ENCODE peak calls at places on chromosomes 4 and X, in six cellular contexts. L, M, S, O, A and Y are unnamed samples. For H3K9me3, the result is how much of the 10 kb centered on the place peaks cover.

GRCh38 chrX:109624641-109625311 is at the start of gene KCNE5:
- DNase-seq in L (peak), M (no peak), S (peak), O (peak), A (no peak), Y (peak)

GRCh38 chr4:129193357-129194100 is 97.6 kb downstream of the C4orf33 start:
- DNase-seq in L (no peak), M (no peak), S (no peak), O (no peak), A (no peak), Y (no peak)

GRCh38 chrX:1486749-1487361 is 34.1 kb upstream of the ASMTL start:
- DNase-seq in L (no peak), M (no peak), S (no peak), O (no peak), A (no peak), Y (no peak)

GRCh38 chrX:135346975-135347374 is 37.7 kb downstream of the ETDC start:
- DNase-seq in L (no peak), M (no peak), S (no peak), O (no peak), A (no peak), Y (no peak)

GRCh38 chr4:7842384-7843279 is 97.0 kb downstream of the AFAP1 start:
- DNase-seq in L (peak), M (peak), S (no peak), O (no peak), A (peak), Y (no peak)

GRCh38 chr4:29081230-29081955 is 1638.8 kb upstream of the PCDH7 start:
- DNase-seq in L (peak), M (peak), S (no peak), O (no peak), A (no peak), Y (no peak)

GRCh38 chrX:125765347-125765746 is 400.7 kb downstream of the DCAF12L2 start:
- DNase-seq in L (no peak), M (no peak), S (no peak), O (no peak), A (no peak), Y (no peak)

GRCh38 chrX:133677123-133678063 is 262.1 kb upstream of the GPC4 start:
- DNase-seq in L (no peak), M (no peak), S (no peak), O (no peak), A (no peak), Y (no peak)

GRCh38 chrX:136336623-136337022 is 35.9 kb downstream of the ADGRG4 start:
- DNase-seq in L (peak), M (no peak), S (no peak), O (no peak), A (no peak), Y (no peak)

GRCh38 chrX:19344207-19344534 is 444 bp downstream of the PDHA1 start:
- DNase-seq in L (no peak), M (no peak), S (no peak), O (no peak), A (no peak), Y (no peak)

GRCh38 chr4:117326091-117326490 is 240.7 kb upstream of the TRAM1L1 start:
- DNase-seq in L (peak), M (no peak), S (no peak), O (no peak), A (no peak), Y (no peak)

GRCh38 chr4:151409470-151410313 is 716 bp downstream of the FHIP1A start:
- DNase-seq in L (peak), M (no peak), S (peak), O (peak), A (peak), Y (peak)

GRCh38 chrX:11386001-11386523 is 92.8 kb downstream of the AMELX start:
- DNase-seq in L (peak), M (peak), S (no peak), O (no peak), A (peak), Y (no peak)

GRCh38 chr4:94240384-94240783 is 32.7 kb downstream of the SMARCAD1 start:
- DNase-seq in L (no peak), M (peak), S (no peak), O (no peak), A (no peak), Y (no peak)

GRCh38 chr4:184170996-184171395 is 46.7 kb downstream of the ENPP6 start:
- DNase-seq in L (peak), M (peak), S (no peak), O (no peak), A (no peak), Y (peak)

GRCh38 chr4:77240469-77241066 is 83.6 kb downstream of the CCNG2 start:
- DNase-seq in L (peak), M (peak), S (peak), O (peak), A (peak), Y (peak)

GRCh38 chr4:48877827-48878535 is 28.6 kb downstream of the OCIAD2 start:
- DNase-seq in L (no peak), M (no peak), S (no peak), O (no peak), A (peak), Y (no peak)

GRCh38 chr4:112523008-112523440 is 7.0 kb upstream of the NEUROG2 start:
- DNase-seq in L (peak), M (peak), S (peak), O (peak), A (peak), Y (peak)

GRCh38 chr4:41133619-41134018 is 80.7 kb downstream of the APBB2 start:
- DNase-seq in L (no peak), M (no peak), S (no peak), O (no peak), A (peak), Y (no peak)

GRCh38 chr4:171880136-171880535 is 66.9 kb downstream of the GALNTL6 start:
- DNase-seq in L (peak), M (peak), S (no peak), O (no peak), A (peak), Y (no peak)

GRCh38 chr4:22500831-22501714 is 14.8 kb downstream of the ADGRA3 start:
- DNase-seq in L (no peak), M (peak), S (no peak), O (no peak), A (no peak), Y (no peak)

GRCh38 chr4:163542275-163542674 is 47.8 kb downstream of the TMA16 start:
- DNase-seq in L (peak), M (peak), S (no peak), O (no peak), A (peak), Y (no peak)

GRCh38 chr4:88729146-88729755 is 31.6 kb upstream of the NAP1L5 start:
- DNase-seq in L (no peak), M (no peak), S (no peak), O (no peak), A (no peak), Y (no peak)

GRCh38 chrX:15221321-15221720 is 48.6 kb downstream of the ASB9 start:
- DNase-seq in L (no peak), M (no peak), S (no peak), O (no peak), A (no peak), Y (no peak)

GRCh38 chr4:29717658-29718057 is 1002.5 kb upstream of the PCDH7 start:
- DNase-seq in L (peak), M (peak), S (no peak), O (no peak), A (no peak), Y (no peak)

GRCh38 chr4:7108660-7109059 is 40.8 kb upstream of the GRPEL1 start:
- DNase-seq in L (no peak), M (no peak), S (no peak), O (no peak), A (no peak), Y (no peak)

GRCh38 chrX:142089193-142089592 is 115.9 kb downstream of the MAGEC2 start:
- DNase-seq in L (no peak), M (peak), S (no peak), O (no peak), A (no peak), Y (no peak)

GRCh38 chr4:47050986-47051725 is 19.8 kb downstream of the GABRB1 start:
- DNase-seq in L (no peak), M (no peak), S (no peak), O (no peak), A (no peak), Y (no peak)

GRCh38 chr4:55356991-55357461 is 11.0 kb downstream of the SRD5A3 start:
- DNase-seq in L (peak), M (peak), S (no peak), O (peak), A (no peak), Y (no peak)

GRCh38 chr4:15852524-15852923 is 74.4 kb downstream of the CD38 start:
- DNase-seq in L (no peak), M (no peak), S (no peak), O (no peak), A (no peak), Y (no peak)

GRCh38 chr4:100165809-100166208 is 24.5 kb downstream of the DDIT4L start:
- DNase-seq in L (peak), M (peak), S (peak), O (no peak), A (no peak), Y (no peak)

GRCh38 chrX:13101439-13102139 is 57.2 kb upstream of the FAM9C start:
- DNase-seq in L (peak), M (peak), S (no peak), O (no peak), A (peak), Y (no peak)

GRCh38 chr4:185290656-185291055 is 81.3 kb downstream of the SNX25 start:
- DNase-seq in L (no peak), M (no peak), S (no peak), O (no peak), A (no peak), Y (no peak)

GRCh38 chrX:38275615-38276014 is 51.7 kb downstream of the RPGR start:
- DNase-seq in L (peak), M (peak), S (no peak), O (no peak), A (peak), Y (no peak)

GRCh38 chr4:14375816-14376215 is 626.5 kb upstream of the CPEB2 start:
- DNase-seq in L (peak), M (peak), S (no peak), O (no peak), A (no peak), Y (no peak)

GRCh38 chr4:5712931-5713330 is 1.9 kb downstream of the EVC start:
- DNase-seq in L (no peak), M (no peak), S (no peak), O (no peak), A (no peak), Y (no peak)

GRCh38 chrX:72276478-72276953 is 532 bp downstream of the RPS4X start:
- DNase-seq in L (no peak), M (no peak), S (no peak), O (no peak), A (no peak), Y (no peak)

GRCh38 chrX:10054396-10054795 is 87.2 kb downstream of the CLDN34 start:
- DNase-seq in L (no peak), M (no peak), S (no peak), O (no peak), A (no peak), Y (no peak)

GRCh38 chr4:55021214-55021613 is 104.2 kb downstream of the KDR start:
- DNase-seq in L (no peak), M (no peak), S (peak), O (no peak), A (no peak), Y (no peak)

GRCh38 chr4:1506956-1507721 is 100.9 kb upstream of the NKX1-1 start:
- DNase-seq in L (no peak), M (no peak), S (peak), O (no peak), A (no peak), Y (peak)

GRCh38 chr4:12296366-12296765 is 867.7 kb upstream of the HS3ST1 start:
- DNase-seq in L (no peak), M (no peak), S (no peak), O (no peak), A (no peak), Y (no peak)

DNA sequence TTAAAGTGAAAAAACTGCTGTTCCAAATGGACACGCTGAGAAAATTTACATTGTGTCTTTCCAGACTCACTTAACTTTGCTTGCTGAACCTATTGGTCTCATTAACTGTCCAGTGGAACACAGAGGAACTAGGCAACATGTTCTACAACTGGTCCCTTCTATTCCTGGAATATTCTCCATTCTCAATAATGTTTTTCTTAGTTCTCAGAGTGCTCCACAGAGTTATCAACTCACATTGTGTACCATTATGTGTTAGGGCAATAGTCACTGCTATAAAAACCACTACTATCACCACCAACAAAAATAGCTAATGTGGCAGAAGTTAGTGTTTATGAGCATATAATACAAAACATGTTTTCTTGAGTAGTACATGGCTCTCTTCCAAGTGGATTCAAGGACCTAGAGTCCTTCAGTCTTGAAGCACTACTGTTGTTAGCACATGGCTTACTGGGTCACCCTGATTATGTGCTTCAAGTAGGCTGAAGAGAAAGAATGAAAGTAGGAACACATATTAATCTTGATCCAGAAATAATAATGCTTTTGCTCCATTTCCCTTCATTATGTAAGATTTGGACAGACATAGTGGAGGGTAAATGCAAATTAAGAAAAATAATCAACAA is 865.3 kb upstream of the HS3ST1 start:
- DNase-seq in L (no peak), M (no peak), S (no peak), O (no peak), A (no peak), Y (no peak)
- H3K9me3 ChIP-seq in L (under half), M (under half), S (under half), O (under half), A (under half), Y (under half)

DNA sequence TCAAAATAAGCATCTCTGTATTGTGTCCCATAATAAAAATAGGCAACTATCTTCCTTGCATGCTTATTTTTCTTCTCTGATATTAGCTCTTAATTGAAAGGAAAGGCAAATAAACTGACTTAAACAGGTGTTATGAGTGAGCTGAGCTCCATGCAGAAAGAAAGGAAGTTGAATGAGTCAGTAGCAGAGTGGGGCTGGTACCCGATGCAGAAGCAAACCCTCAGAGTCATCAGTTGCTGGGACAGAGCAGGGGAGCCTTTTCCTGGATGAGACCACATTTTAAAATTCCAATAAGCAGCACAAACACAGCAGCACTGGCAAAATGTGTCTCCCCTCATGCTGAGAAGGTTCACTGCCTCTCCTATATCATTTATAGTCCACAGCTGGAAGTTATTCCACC is 274.2 kb upstream of the PPARGC1A start:
- DNase-seq in L (peak), M (peak), S (no peak), O (no peak), A (no peak), Y (no peak)
- H2AFZ ChIP-seq in L (no peak), M (no peak), S (no peak), O (no peak), A (no peak), Y (no peak)

GRCh38 chr4:57076646-57077045 is 33.5 kb downstream of the IGFBP7 start:
- DNase-seq in L (no peak), M (no peak), S (no peak), O (no peak), A (no peak), Y (no peak)
- H3K4ac ChIP-seq in L (no peak), M (peak), S (no peak), O (no peak), A (no peak), Y (no peak)

DNA sequence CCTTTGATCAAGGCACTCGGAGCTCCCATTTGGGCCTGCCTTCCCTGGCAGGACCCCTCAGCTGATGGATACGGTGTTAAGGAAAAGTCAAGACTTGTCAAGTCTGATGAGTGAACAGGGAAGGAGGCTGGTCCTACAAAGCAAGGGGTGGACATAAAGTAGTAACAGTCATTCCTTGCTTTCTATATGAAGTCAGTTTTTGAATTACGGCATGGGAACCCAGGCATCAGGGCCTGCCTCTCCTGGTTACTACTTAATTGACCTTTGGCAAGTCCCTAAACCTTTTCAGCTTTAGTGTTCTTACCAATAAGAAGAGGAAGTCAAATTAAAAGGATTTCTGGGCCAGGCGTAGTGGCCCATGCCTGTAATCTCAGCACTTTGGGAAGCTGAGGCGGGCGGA is 7.0 kb downstream of the CHST7 start:
- DNase-seq in L (no peak), M (no peak), S (no peak), O (no peak), A (no peak), Y (no peak)
- H3K9me3 ChIP-seq in L (under half), M (under half), S (under half), O (under half), A (under half), Y (under half)

GRCh38 chrX:45622538-45622937 is 421.9 kb upstream of the DIPK2B start:
- DNase-seq in L (peak), M (peak), S (no peak), O (no peak), A (peak), Y (no peak)
- H2AFZ ChIP-seq in L (no peak), M (no peak), S (no peak), O (no peak), A (no peak), Y (no peak)

GRCh38 chr4:27267435-27268355 is 407.1 kb downstream of the STIM2 start:
- DNase-seq in L (no peak), M (no peak), S (no peak), O (no peak), A (no peak), Y (no peak)
- H3K4ac ChIP-seq in L (no peak), M (no peak), S (no peak), O (no peak), A (no peak), Y (no peak)